ENCODE peak calls at places on chromosome 1, in six cellular contexts. N, W, J, H, C and A are unnamed samples.

GRCh38 chr1:104403883-104404282 is 654.2 kb downstream of the AMY1C start:
- DNase-seq in N (no peak), W (no peak), J (no peak), C (no peak), H (no peak), A (no peak)

GRCh38 chr1:111369177-111369576 is 58.4 kb downstream of the OVGP1 start:
- DNase-seq in N (no peak), C (no peak), W (peak; percentile 23), J (no peak), H (no peak), A (no peak)

GRCh38 chr1:47875831-47876586 is 121.2 kb downstream of the TRABD2B start:
- DNase-seq in C (no peak), H (no peak), N (no peak), J (no peak), W (peak; percentile 30), A (no peak)

GRCh38 chr1:48234086-48234485 is 11.6 kb downstream of the SLC5A9 start:
- DNase-seq in J (no peak), W (no peak), H (no peak), N (no peak), C (no peak), A (no peak)

GRCh38 chr1:216686860-216687545 is 36.2 kb downstream of the ESRRG start:
- DNase-seq in C (no peak), H (no peak), J (no peak), N (no peak), W (no peak), A (peak; percentile 37)

GRCh38 chr1:106755682-106756406 is 300.6 kb upstream of the PRMT6 start:
- DNase-seq in N (no peak), W (peak; percentile 84), C (no peak), H (no peak), J (no peak), A (peak; percentile 10)

GRCh38 chr1:153985341-153985912 is 712 bp downstream of the RAB13 start:
- DNase-seq in C (no peak), J (no peak), H (no peak), N (peak; percentile 68), W (peak; percentile 79), A (peak; percentile 88)

GRCh38 chr1:172040466-172040865 is 199.2 kb downstream of the DNM3 start:
- DNase-seq in H (no peak), C (no peak), W (peak; percentile 67), J (no peak), N (no peak), A (peak; percentile 58)

GRCh38 chr1:203690730-203691129 is 64.1 kb downstream of the ATP2B4 start:
- DNase-seq in J (no peak), W (no peak), H (no peak), N (no peak), C (no peak), A (no peak)